ENCODE peak calls at places on chromosomes 4 and X, in six cellular contexts. A is testis, W is IMR-90, Z is ovary, M is body of pancreas, X is sigmoid colon. Q is an unnamed sample.

GRCh38 chr4:89099034-89099433 is 12.3 kb upstream of the TIGD2 start:
- DNase-seq in Z (no peak), X (no peak), M (no peak), A (no peak), W (no peak), Q (no peak)

GRCh38 chrX:46376246-46376885 is 168.9 kb downstream of the ZNF674 start:
- DNase-seq in X (no peak), Z (no peak), M (no peak), W (peak; percentile 48), A (peak; percentile 28), Q (no peak)

GRCh38 chr4:7649411-7649740 is 214.6 kb upstream of the PSAPL1 start:
- DNase-seq in Z (no peak), M (no peak), W (no peak), X (no peak), A (no peak), Q (no peak)

GRCh38 chr4:8278421-8279287 is 9.1 kb downstream of the HTRA3 start:
- DNase-seq in X (peak; percentile 85), M (no peak), W (peak; percentile 93), A (no peak), Z (peak; percentile 70), Q (peak; percentile 68)

GRCh38 chrX:2928127-2928582 is 984 bp downstream of the ARSD start:
- DNase-seq in A (peak; percentile 54), X (peak; percentile 74), M (peak; percentile 41), W (peak; percentile 47), Z (peak; percentile 80), Q (peak; percentile 38)

GRCh38 chrX:132187451-132187850 is 31.8 kb downstream of the RAP2C start:
- DNase-seq in W (no peak), A (no peak), X (no peak), Z (no peak), M (no peak), Q (no peak)

GRCh38 chr4:168478868-168479267 is 1.4 kb downstream of the DDX60L start:
- DNase-seq in Z (no peak), W (no peak), M (no peak), A (no peak), X (no peak), Q (no peak)

GRCh38 chr4:52057196-52057595 is 6.1 kb downstream of the SPATA18 start:
- DNase-seq in Z (no peak), X (no peak), A (no peak), M (no peak), W (no peak), Q (no peak)

GRCh38 chrX:56800801-56801200 is 71.8 kb downstream of the NBDY start:
- DNase-seq in Z (no peak), W (no peak), X (no peak), M (no peak), A (no peak), Q (no peak)

GRCh38 chrX:15747626-15748173 is 9.6 kb downstream of the CA5B start:
- DNase-seq in X (no peak), W (no peak), Z (no peak), M (no peak), A (no peak), Q (no peak)

GRCh38 chrX:41480508-41481260 is 33.5 kb downstream of the NYX start:
- DNase-seq in M (no peak), W (no peak), Z (no peak), X (no peak), A (no peak), Q (no peak)

GRCh38 chr4:122739174-122739573 is 6.7 kb downstream of the BBS12 start:
- DNase-seq in Z (no peak), X (no peak), A (no peak), M (no peak), W (peak; percentile 88), Q (no peak)

GRCh38 chrX:27309406-27309805 is 153.7 kb downstream of the PPP4R3C start:
- DNase-seq in X (no peak), Z (no peak), W (no peak), A (no peak), M (no peak), Q (no peak)

GRCh38 chr4:145352438-145353145 is 129.1 kb upstream of the SMAD1 start:
- DNase-seq in M (peak; percentile 43), X (no peak), Z (no peak), W (no peak), A (no peak), Q (no peak)

GRCh38 chr4:119209586-119209985 is 2.9 kb upstream of the USP53 start:
- DNase-seq in M (no peak), A (no peak), Z (no peak), X (no peak), W (no peak), Q (no peak)

GRCh38 chr4:119211856-119212250 is 660 bp upstream of the USP53 start:
- DNase-seq in A (no peak), W (no peak), M (no peak), Z (no peak), X (no peak), Q (no peak)

GRCh38 chr4:119212251-119212963 is at the start of gene USP53:
- DNase-seq in W (peak; percentile 97), M (peak; percentile 100), X (peak; percentile 99), Z (peak; percentile 99), A (peak; percentile 99), Q (peak; percentile 97)

GRCh38 chr4:119210760-119211159 is 1.8 kb upstream of the USP53 start:
- DNase-seq in W (peak; percentile 68), M (no peak), Z (no peak), A (no peak), X (no peak), Q (no peak)

DNA sequence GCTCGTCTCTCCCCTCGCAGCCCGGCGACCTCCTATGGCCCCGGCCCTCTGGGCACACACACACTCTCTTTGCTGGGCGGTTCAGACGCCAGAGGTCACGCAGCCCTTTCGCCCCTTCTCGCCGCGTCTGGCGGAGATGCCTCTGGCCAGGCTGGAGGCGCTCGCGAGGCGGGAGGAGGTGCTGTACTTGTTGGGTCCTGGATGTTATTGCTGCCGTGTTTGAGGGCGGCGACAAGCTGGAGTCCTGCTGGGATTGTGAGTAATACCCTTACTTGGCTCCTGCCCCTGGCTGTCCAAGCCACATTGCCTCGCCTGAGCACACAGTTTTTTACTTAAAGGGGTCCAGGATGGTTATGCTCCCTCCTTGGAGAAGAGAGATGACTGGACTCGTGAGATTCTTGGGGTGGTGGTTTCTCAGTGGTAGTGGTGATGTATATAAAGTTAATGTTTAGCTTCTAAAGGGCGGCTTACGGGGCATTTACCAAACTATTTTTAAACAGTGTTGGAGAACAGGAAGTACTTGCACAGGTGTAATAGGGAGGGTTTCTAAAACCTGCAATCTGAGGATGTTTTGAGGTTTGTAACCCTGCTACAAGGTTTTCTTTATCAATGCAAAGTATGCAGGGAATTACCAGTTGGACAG is 572 bp downstream of the USP53 start:
- DNase-seq in M (peak; percentile 87), X (peak; percentile 95), W (peak; percentile 94), A (peak; percentile 79), Z (peak; percentile 86), Q (peak; percentile 92)
- TF ChIP-seq CTCF in M (peak; percentile 22), X (no peak), W (peak; percentile 38), A (no peak), Z (no peak), Q (peak; percentile 8)

GRCh38 chr4:146521543-146522097 is at the start of gene SLC10A7:
- DNase-seq in W (peak; percentile 71), A (peak; percentile 89), M (peak; percentile 76), X (peak; percentile 84), Z (peak; percentile 80), Q (peak; percentile 82)

GRCh38 chr4:146522098-146522861 is 540 bp upstream of the SLC10A7 start:
- DNase-seq in W (peak; percentile 80), Z (peak; percentile 95), X (peak; percentile 96), A (peak; percentile 96), M (peak; percentile 93), Q (peak; percentile 90)

GRCh38 chr4:146522862-146523205 is 1.1 kb upstream of the SLC10A7 start:
- DNase-seq in M (no peak), A (no peak), X (no peak), W (peak; percentile 4), Z (no peak), Q (no peak)

GRCh38 chr4:146524663-146525062 is 2.9 kb upstream of the SLC10A7 start:
- DNase-seq in Z (no peak), A (no peak), W (no peak), M (no peak), X (no peak), Q (no peak)

DNA sequence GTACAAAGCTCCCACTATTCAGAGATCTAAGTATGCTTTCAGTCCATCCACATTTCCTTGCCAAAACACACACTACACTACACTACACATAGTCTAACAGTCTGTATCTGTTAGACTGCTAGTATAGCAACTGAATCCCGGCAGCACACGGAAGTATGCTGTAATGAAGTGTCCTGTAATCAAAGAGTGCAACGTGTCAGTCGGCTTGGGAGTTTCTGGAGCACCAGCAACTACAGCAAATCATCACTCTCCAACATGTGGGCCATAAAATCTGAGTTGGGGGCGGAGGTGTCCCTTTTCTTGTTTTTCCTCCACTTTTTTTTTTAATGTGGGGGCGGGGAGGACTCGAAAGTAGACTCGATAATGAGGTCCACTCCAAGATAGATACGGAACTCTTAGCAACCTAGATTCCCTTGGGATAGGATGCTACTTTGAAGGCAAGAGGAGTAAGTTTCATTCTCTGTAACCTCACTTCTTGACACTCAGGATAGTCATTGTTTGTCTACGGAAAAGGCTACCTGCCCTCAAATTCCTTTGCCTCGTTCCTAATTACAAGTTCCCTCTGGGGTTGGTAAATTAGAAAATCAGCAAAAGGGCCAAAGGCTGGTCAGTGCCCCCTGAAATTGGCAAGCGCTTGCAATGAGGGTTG is 722 bp downstream of the SLC10A7 start:
- DNase-seq in W (peak; percentile 63), Z (no peak), X (no peak), M (peak; percentile 51), A (peak; percentile 26), Q (no peak)
- TF ChIP-seq POLR2A in W (peak; percentile 6), Z (no peak), X (no peak), M (peak; percentile 79), A (no peak), Q (no peak)

DNA sequence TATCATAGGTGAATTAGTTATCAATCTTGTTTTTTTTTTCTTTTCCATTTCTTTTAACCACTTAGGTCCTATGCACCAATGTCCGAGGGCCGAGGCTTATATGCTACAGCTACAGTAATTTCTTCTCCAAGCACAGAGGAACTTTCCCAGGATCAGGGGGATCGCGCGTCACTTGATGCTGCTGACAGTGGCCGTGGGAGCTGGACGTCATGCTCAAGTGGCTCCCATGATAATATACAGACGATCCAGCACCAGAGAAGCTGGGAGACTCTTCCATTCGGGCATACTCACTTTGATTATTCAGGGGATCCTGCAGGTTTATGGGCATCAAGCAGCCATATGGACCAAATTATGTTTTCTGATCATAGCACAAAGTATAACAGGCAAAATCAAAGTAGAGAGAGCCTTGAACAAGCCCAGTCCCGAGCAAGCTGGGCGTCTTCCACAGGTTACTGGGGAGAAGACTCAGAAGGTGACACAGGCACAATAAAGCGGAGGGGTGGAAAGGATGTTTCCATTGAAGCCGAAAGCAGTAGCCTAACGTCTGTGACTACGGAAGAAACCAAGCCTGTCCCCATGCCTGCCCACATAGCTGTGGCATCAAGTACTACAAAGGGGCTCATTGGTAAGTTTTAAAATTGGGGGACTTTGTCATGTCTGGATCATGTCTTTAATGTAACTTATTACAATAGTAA is 250.7 kb downstream of the RAPGEF2 start:
- DNase-seq in A (no peak), M (no peak), Z (no peak), W (no peak), X (no peak), Q (peak; percentile 74)
- H3K27ac ChIP-seq in A (no peak overlapping the region), M (no peak overlapping the region), Z (no peak overlapping the region), W (no peak overlapping the region), X (no peak overlapping the region), Q (no peak overlapping the region)

GRCh38 chr4:11622961-11623725 is 194.4 kb upstream of the HS3ST1 start:
- DNase-seq in Z (no peak), A (no peak), W (no peak), M (no peak), X (no peak), Q (no peak)
- TF ChIP-seq CTCF in Z (no peak), A (no peak), W (no peak), M (no peak), X (no peak), Q (no peak)